ENCODE peak calls at places on chromosome 10, in seven cellular contexts. S is breast epithelium, A is IMR-90, C is A549, M is HepG2, N is ovary, P is heart left ventricle. D is an unnamed sample.

GRCh38 chr10:14659626-14660196 is 115.0 kb downstream of the FAM107B start:
- DNase-seq in P (no peak), N (no peak), A (no peak), S (no peak), M (no peak), C (no peak), D (no peak)

GRCh38 chr10:46288601-46289206 is 1.9 kb downstream of the ANTXRL start:
- DNase-seq in M (no peak), S (no peak), A (no peak), P (no peak), C (no peak), N (no peak), D (no peak)

GRCh38 chr10:112775347-112775746 is 174.7 kb upstream of the TCF7L2 start:
- DNase-seq in P (no peak), A (peak), N (no peak), C (peak), M (peak), S (no peak), D (no peak)

GRCh38 chr10:14184841-14185500 is 145.8 kb downstream of the FRMD4A start:
- DNase-seq in M (peak), C (no peak), N (no peak), A (peak), P (no peak), S (no peak), D (peak)

GRCh38 chr10:8045728-8046494 is 8.6 kb upstream of the GATA3 start:
- DNase-seq in C (no peak), S (no peak), N (no peak), M (no peak), P (no peak), A (no peak), D (no peak)

GRCh38 chr10:79159785-79160184 is 91.0 kb downstream of the ZMIZ1 start:
- DNase-seq in S (no peak), P (peak), A (peak), N (peak), M (no peak), C (no peak), D (no peak)

GRCh38 chr10:110408203-110408871 is 89.4 kb upstream of the DUSP5 start:
- DNase-seq in A (no peak), P (no peak), M (no peak), N (no peak), C (peak), S (peak), D (no peak)

GRCh38 chr10:17003151-17003550 is 126.5 kb downstream of the CUBN start:
- DNase-seq in A (peak), P (no peak), C (no peak), M (no peak), S (no peak), N (no peak), D (no peak)

GRCh38 chr10:122152544-122152943 is 118.6 kb upstream of the BTBD16 start:
- DNase-seq in C (no peak), S (no peak), N (no peak), A (peak), M (no peak), P (peak), D (no peak)

GRCh38 chr10:121337356-121337936 is 260.8 kb downstream of the FGFR2 start:
- DNase-seq in M (no peak), S (no peak), N (no peak), C (no peak), P (no peak), A (no peak), D (no peak)

GRCh38 chr10:125283191-125283590 is 122.8 kb upstream of the CTBP2 start:
- DNase-seq in N (no peak), S (no peak), P (no peak), M (no peak), A (no peak), C (no peak), D (no peak)

GRCh38 chr10:68133553-68133952 is 24.3 kb downstream of the MYPN start:
- DNase-seq in C (no peak), P (no peak), N (no peak), A (peak), M (no peak), S (no peak), D (no peak)

GRCh38 chr10:79331709-79332108 is 15.6 kb upstream of the PPIF start:
- DNase-seq in C (peak), P (peak), A (peak), S (no peak), N (peak), M (no peak), D (no peak)

GRCh38 chr10:66283874-66284464 is 641.9 kb upstream of the LRRTM3 start:
- DNase-seq in A (no peak), C (no peak), S (no peak), P (no peak), N (no peak), M (peak), D (no peak)

GRCh38 chr10:5165738-5166137 is 19.2 kb downstream of the AKR1C8 start:
- DNase-seq in M (no peak), S (no peak), P (no peak), N (no peak), A (peak), C (peak), D (peak)

GRCh38 chr10:373516-374309 is 238.5 kb downstream of the ZMYND11 start:
- DNase-seq in S (peak), N (no peak), A (peak), C (peak), P (no peak), M (peak), D (no peak)

GRCh38 chr10:6300106-6300783 is 97.5 kb downstream of the PFKFB3 start:
- DNase-seq in S (peak), N (no peak), C (peak), M (no peak), P (no peak), A (peak), D (no peak)

GRCh38 chr10:132276179-132276675 is 31.5 kb downstream of the STK32C start:
- DNase-seq in S (no peak), C (no peak), M (no peak), N (no peak), P (peak), A (no peak), D (no peak)

GRCh38 chr10:24133839-24134238 is 75.1 kb upstream of the KIAA1217 start:
- DNase-seq in S (no peak), P (no peak), A (no peak), N (no peak), C (no peak), M (no peak), D (no peak)

GRCh38 chr10:125163803-125164202 is 3.4 kb upstream of the CTBP2 start:
- DNase-seq in P (no peak), A (no peak), N (no peak), C (no peak), M (no peak), S (no peak), D (no peak)

GRCh38 chr10:72855790-72856189 is 37.7 kb upstream of the OIT3 start:
- DNase-seq in P (no peak), N (no peak), A (no peak), S (no peak), C (no peak), M (no peak), D (no peak)

GRCh38 chr10:76675951-76676587 is 961.5 kb downstream of the KCNMA1 start:
- DNase-seq in C (no peak), M (no peak), N (peak), P (no peak), S (peak), A (no peak), D (no peak)

GRCh38 chr10:80407836-80408197 is 534 bp upstream of the PRXL2A start:
- DNase-seq in M (peak), A (no peak), N (peak), P (peak), C (peak), S (no peak), D (no peak)

GRCh38 chr10:80409121-80409520 is 770 bp downstream of the PRXL2A start:
- DNase-seq in P (no peak), N (no peak), C (no peak), S (no peak), A (no peak), M (no peak), D (no peak)

GRCh38 chr10:80406249-80406648 is 2.1 kb upstream of the PRXL2A start:
- DNase-seq in N (no peak), A (no peak), C (no peak), M (no peak), S (no peak), P (no peak), D (no peak)

GRCh38 chr10:80410122-80410521 is 1.8 kb downstream of the PRXL2A start:
- DNase-seq in N (no peak), P (no peak), A (no peak), C (no peak), M (no peak), S (no peak), D (no peak)

DNA sequence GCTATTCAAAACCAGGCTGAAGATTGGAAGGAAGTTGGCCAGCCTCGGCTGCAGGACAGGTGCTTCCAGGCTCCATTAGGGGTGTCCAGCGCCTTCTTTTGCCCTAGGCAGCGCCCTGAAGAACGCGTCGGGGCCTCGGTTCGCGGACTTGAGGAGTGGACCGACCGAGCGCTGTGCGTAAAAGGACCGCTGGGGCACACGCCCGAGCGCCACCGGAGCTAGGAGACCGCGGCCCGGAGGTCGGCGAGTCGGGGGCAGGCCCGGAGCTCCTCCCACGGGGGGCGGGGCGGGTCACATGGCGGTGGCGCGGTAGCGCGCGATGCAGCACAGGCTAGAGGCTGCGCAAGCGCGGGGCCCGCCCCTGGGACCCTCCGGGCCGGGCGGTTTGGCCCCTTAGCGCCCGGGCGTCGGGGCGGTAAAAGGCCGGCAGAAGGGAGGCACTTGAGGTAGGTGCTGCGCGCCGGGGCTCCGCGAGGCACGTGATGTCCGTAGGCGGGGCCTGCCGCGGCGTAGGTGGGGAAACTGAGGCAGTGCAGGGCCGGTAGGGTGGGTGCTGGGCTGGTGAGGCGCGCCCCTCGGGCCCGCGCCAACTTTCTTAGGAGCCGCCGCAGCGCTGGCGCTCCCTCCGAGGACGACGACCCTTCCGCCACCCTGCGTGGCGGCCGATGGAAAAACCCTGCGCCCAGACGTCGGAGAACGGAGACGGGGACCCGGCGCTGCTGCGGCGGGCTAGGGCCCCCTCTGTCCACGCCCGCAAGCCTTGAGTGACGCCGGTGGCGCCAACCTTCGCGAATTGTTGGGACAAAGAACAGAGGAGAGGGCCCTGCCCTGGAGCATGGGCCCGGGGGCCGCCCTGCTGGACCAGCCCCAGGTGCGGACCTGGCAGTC is at the start of gene PRXL2A:
- DNase-seq in P (peak), A (no peak), C (peak), N (peak), S (peak), M (peak), D (peak)
- TF ChIP-seq POLR2A in P (no peak), A (no peak), C (peak), N (peak), S (no peak), M (peak), D (no peak)

DNA sequence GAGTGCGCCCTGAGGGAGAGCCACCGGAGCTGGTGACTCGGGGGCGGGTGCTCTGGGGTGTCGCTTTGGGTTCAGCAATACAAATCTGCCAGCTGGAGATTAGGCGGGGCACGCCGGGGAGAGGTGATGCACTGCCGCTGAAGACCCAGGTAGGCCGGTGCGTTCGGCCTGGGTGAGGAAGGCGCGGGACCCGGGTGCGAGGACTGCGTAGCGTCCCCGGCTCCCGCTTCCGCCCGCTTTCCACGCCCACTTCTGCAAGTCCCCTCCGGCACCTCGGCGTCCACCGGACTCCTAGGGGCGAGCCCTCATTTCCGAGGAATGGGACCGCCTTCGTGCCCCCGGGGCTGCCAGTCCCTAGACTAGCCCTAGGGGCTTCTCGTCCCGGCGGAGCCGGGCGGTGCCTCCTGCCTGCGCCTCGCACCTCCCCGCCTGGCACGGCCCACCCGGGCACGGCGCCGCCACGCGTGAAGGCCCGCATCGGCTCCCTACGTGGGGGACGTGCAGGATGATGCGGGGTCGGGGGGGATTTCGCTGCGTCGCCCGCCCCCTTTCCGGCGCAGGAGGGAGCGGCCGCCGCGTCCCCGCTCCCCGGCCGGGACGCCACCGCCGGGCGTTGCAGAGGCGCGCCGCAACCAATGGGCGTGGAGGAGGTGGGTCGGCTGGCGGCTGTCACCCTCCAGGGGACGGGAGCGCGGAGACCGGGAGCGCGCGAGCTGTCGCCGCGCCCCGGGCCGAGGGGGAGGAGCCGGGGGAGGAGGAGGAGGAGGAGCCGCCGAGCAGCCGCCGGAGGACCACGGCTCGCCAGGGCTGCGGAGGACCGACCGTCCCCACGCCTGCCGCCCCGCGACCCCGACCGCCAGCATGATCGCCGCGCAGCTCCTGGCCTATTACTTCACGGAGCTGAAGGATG is 40.0 kb downstream of the HK1 start:
- DNase-seq in S (peak), M (no peak), N (peak), C (peak), P (peak), A (peak), D (peak)
- TF ChIP-seq POLR2A in S (peak), M (no peak), N (peak), C (peak), P (peak), A (peak), D (peak)

GRCh38 chr10:21495686-21496284 is 29.7 kb downstream of the SKIDA1 start:
- DNase-seq in S (peak), A (peak), C (peak), P (peak), N (peak), M (peak), D (peak)
- TF ChIP-seq POLR2A in S (no peak), A (no peak), C (peak), P (no peak), N (peak), M (peak), D (no peak)

DNA sequence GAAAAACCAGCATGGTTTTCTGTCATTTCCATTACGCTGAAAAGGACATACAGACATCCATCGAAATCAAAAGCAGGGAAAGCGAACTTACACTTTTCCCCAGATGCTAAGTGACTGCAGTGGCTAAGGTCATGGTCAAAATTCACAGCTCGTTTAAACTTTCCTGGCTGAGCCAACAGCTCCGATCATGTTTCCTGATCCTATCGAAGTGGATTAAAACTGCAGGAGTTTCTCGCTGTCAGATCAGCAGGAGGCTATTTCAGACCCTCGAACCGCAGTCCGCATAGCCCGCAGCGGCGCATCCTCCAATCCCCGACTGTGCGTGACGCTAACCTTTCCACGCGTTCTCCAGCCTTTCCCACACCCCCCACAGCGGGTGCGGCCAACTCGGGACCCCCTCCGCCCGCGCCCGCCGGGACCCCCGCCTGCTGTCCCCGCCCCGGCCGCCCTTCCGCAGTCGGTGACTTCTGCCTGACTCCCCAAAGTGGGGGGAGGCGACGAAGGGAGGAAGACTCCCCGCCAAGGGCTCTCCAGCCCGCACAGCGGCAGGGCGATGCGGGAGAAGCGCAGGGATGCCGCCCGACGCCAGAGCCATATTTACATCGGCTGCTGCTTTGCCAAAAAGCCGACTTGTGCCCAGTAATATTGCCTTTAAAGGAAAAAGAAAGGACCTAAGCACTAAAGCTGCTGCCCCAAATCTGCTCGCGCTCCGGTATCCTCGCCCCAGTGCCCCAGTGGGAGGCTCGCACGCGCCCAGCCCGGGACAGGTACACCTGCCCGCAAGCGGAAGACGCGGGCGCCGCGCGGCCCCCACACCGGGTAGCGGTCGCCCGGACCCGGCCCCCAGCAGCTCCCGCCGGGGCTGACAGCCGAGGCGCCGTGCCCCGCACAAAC is 1.2 kb downstream of the PIP4K2A start:
- DNase-seq in M (peak), N (peak), A (peak), C (no peak), S (no peak), P (peak), D (peak)
- TF ChIP-seq POLR2A in M (no peak), N (no peak), A (no peak), C (no peak), S (no peak), P (no peak), D (no peak)

GRCh38 chr10:11245981-11246590 is 228.4 kb downstream of the CELF2 start:
- DNase-seq in P (no peak), S (no peak), M (no peak), C (no peak), N (no peak), A (no peak), D (no peak)

GRCh38 chr10:11245510-11245909 is 227.8 kb downstream of the CELF2 start:
- DNase-seq in S (no peak), M (no peak), C (no peak), P (no peak), N (no peak), A (no peak), D (no peak)

GRCh38 chr10:11245095-11245479 is 227.4 kb downstream of the CELF2 start:
- DNase-seq in S (no peak), N (no peak), M (no peak), P (no peak), A (no peak), C (no peak), D (no peak)

GRCh38 chr10:11243425-11244222 is 226.0 kb downstream of the CELF2 start:
- DNase-seq in S (no peak), A (peak), C (no peak), P (no peak), N (no peak), M (no peak), D (no peak)

DNA sequence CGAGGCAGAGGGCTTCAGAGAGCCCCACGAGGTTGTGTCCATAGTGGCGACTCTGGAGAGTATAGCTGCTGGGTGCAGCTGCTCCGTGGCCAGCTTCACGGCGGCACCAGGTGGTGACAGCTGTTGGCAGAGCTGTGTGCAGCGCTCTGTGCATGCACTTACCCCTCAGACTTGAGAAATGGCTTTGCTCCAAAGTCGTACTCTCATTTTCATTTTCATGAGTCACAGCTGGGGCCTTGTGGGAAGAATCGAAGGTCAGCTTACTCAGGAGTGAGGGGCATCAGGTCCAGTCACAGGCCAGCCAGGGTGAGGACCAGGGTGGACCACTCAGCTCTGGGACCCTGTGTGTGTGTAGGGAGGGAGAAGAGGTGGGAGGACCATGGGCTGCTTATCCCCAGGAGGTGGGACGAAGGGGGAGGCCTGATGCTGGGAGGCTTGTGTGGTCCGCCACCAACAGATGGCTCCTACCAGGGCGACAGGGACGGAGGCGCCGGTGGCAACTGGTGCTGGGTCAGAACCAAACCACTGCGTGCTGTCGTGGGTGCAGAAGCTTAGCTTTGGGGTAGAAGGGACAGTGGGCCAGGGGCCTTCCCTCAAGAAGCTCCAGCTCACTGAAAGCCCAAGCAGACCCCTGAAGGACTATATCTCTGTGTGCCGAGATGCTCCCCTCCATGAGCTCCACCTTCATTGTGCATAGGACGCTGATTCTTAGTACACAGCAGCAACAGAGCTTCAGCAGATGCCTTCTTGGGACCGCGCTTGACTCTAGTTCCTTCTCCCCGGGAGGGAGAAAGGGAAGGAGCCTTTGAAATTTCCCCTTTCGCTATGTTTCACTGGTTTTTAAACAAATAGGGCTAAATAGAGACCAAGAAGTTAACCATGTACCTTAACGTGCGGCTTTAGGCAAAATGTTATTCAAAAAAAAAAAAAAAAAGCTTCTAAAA is 225.0 kb downstream of the CELF2 start:
- DNase-seq in P (peak), C (no peak), S (no peak), A (peak), N (peak), M (no peak), D (no peak)
- TF ChIP-seq POLR2A in P (no peak), C (no peak), S (no peak), A (no peak), N (no peak), M (no peak), D (no peak)

GRCh38 chr10:93458821-93459257 is 23.3 kb downstream of the MYOF start:
- DNase-seq in A (peak), N (peak), M (peak), C (peak), P (no peak), S (peak), D (no peak)
- TF ChIP-seq POLR2A in A (peak), N (no peak), M (no peak), C (no peak), P (no peak), S (no peak), D (no peak)